ENCODE peak calls at places on chromosomes 1 and 21, in seven cellular contexts. One of them, this sample, is unnamed.
A peak's percentile ranks its signal among the peaks of the same experiment; 100 is the strongest.

GRCh38 chr1:31785020-31785946 is 21.1 kb upstream of the ADGRB2 start:
- DNase-seq in NCI-H146: no peak
- DNase-seq in GM04504: no peak
- DNase-seq in stimulated activated naive CD8-positive, alpha-beta T cell treated with anti-CD3 and anti-CD28 coated beads, Interleukin-15, Interleukin-2, amounts not matched to agents 100 U/mL and 50 U/mL, for 24 hours: no peak
- DNase-seq in anterior cingulate cortex: no peak
- DNase-seq in mucosa of descending colon: no peak
- DNase-seq in NAMALWA: peak; percentile 88
- DNase-seq in this sample: no peak

GRCh38 chr1:209743145-209743482 is 12.7 kb upstream of the TRAF3IP3 start:
- DNase-seq in NCI-H146: no peak
- DNase-seq in stimulated activated naive CD8-positive, alpha-beta T cell treated with anti-CD3 and anti-CD28 coated beads, Interleukin-15, Interleukin-2, amounts not matched to agents 100 U/mL and 50 U/mL, for 24 hours: no peak
- DNase-seq in NAMALWA: no peak
- DNase-seq in mucosa of descending colon: no peak
- DNase-seq in anterior cingulate cortex: no peak
- DNase-seq in GM04504: no peak
- DNase-seq in this sample: peak; percentile 47

GRCh38 chr1:9166289-9167235 is 37.7 kb upstream of the GPR157 start:
- DNase-seq in NAMALWA: no peak
- DNase-seq in GM04504: peak; percentile 69
- DNase-seq in mucosa of descending colon: no peak
- DNase-seq in stimulated activated naive CD8-positive, alpha-beta T cell treated with anti-CD3 and anti-CD28 coated beads, Interleukin-15, Interleukin-2, amounts not matched to agents 100 U/mL and 50 U/mL, for 24 hours: no peak
- DNase-seq in NCI-H146: no peak
- DNase-seq in anterior cingulate cortex: no peak
- DNase-seq in this sample: no peak

GRCh38 chr1:182962554-182963115 is 9.7 kb upstream of the SHCBP1L start:
- DNase-seq in NAMALWA: peak; percentile 93
- DNase-seq in NCI-H146: peak; percentile 78
- DNase-seq in GM04504: peak; percentile 82
- DNase-seq in anterior cingulate cortex: peak; percentile 34
- DNase-seq in mucosa of descending colon: peak; percentile 67
- DNase-seq in stimulated activated naive CD8-positive, alpha-beta T cell treated with anti-CD3 and anti-CD28 coated beads, Interleukin-15, Interleukin-2, amounts not matched to agents 100 U/mL and 50 U/mL, for 24 hours: peak; percentile 13
- DNase-seq in this sample: peak; percentile 66

GRCh38 chr1:26335774-26336476 is 18.0 kb downstream of the CRYBG2 start:
- DNase-seq in NAMALWA: no peak
- DNase-seq in anterior cingulate cortex: no peak
- DNase-seq in mucosa of descending colon: no peak
- DNase-seq in stimulated activated naive CD8-positive, alpha-beta T cell treated with anti-CD3 and anti-CD28 coated beads, Interleukin-15, Interleukin-2, amounts not matched to agents 100 U/mL and 50 U/mL, for 24 hours: no peak
- DNase-seq in GM04504: no peak
- DNase-seq in NCI-H146: peak; percentile 55
- DNase-seq in this sample: no peak

GRCh38 chr1:226809785-226810571 is 60.4 kb upstream of the PSEN2 start:
- DNase-seq in anterior cingulate cortex: peak; percentile 70
- DNase-seq in NCI-H146: no peak
- DNase-seq in mucosa of descending colon: no peak
- DNase-seq in NAMALWA: no peak
- DNase-seq in GM04504: no peak
- DNase-seq in stimulated activated naive CD8-positive, alpha-beta T cell treated with anti-CD3 and anti-CD28 coated beads, Interleukin-15, Interleukin-2, amounts not matched to agents 100 U/mL and 50 U/mL, for 24 hours: no peak
- DNase-seq in this sample: peak; percentile 80

GRCh38 chr1:18474559-18474958 is 6.2 kb upstream of the KLHDC7A start:
- DNase-seq in mucosa of descending colon: no peak
- DNase-seq in GM04504: no peak
- DNase-seq in stimulated activated naive CD8-positive, alpha-beta T cell treated with anti-CD3 and anti-CD28 coated beads, Interleukin-15, Interleukin-2, amounts not matched to agents 100 U/mL and 50 U/mL, for 24 hours: no peak
- DNase-seq in NAMALWA: no peak
- DNase-seq in anterior cingulate cortex: no peak
- DNase-seq in NCI-H146: no peak
- DNase-seq in this sample: no peak

GRCh38 chr1:245156041-245156735 is 1.4 kb downstream of the KIF26B start:
- DNase-seq in GM04504: no peak
- DNase-seq in stimulated activated naive CD8-positive, alpha-beta T cell treated with anti-CD3 and anti-CD28 coated beads, Interleukin-15, Interleukin-2, amounts not matched to agents 100 U/mL and 50 U/mL, for 24 hours: peak; percentile 87
- DNase-seq in NCI-H146: peak; percentile 97
- DNase-seq in mucosa of descending colon: peak; percentile 87
- DNase-seq in anterior cingulate cortex: peak; percentile 65
- DNase-seq in NAMALWA: peak; percentile 84
- DNase-seq in this sample: peak; percentile 48

GRCh38 chr21:39083377-39084008 is 99.8 kb downstream of the PSMG1 start:
- DNase-seq in anterior cingulate cortex: no peak
- DNase-seq in NCI-H146: no peak
- DNase-seq in GM04504: no peak
- DNase-seq in stimulated activated naive CD8-positive, alpha-beta T cell treated with anti-CD3 and anti-CD28 coated beads, Interleukin-15, Interleukin-2, amounts not matched to agents 100 U/mL and 50 U/mL, for 24 hours: no peak
- DNase-seq in NAMALWA: no peak
- DNase-seq in mucosa of descending colon: peak; percentile 78
- DNase-seq in this sample: no peak

GRCh38 chr1:50272923-50273322 is 150.3 kb downstream of the DMRTA2 start:
- DNase-seq in GM04504: no peak
- DNase-seq in anterior cingulate cortex: no peak
- DNase-seq in mucosa of descending colon: no peak
- DNase-seq in NCI-H146: no peak
- DNase-seq in stimulated activated naive CD8-positive, alpha-beta T cell treated with anti-CD3 and anti-CD28 coated beads, Interleukin-15, Interleukin-2, amounts not matched to agents 100 U/mL and 50 U/mL, for 24 hours: no peak
- DNase-seq in NAMALWA: no peak
- DNase-seq in this sample: no peak

GRCh38 chr1:145706282-145706681 is 886 bp downstream of the PDZK1 start:
- DNase-seq in anterior cingulate cortex: no peak
- DNase-seq in GM04504: no peak
- DNase-seq in NCI-H146: no peak
- DNase-seq in stimulated activated naive CD8-positive, alpha-beta T cell treated with anti-CD3 and anti-CD28 coated beads, Interleukin-15, Interleukin-2, amounts not matched to agents 100 U/mL and 50 U/mL, for 24 hours: no peak
- DNase-seq in NAMALWA: no peak
- DNase-seq in mucosa of descending colon: no peak
- DNase-seq in this sample: no peak

GRCh38 chr1:202317941-202318925 is 23.5 kb downstream of the UBE2T start:
- DNase-seq in mucosa of descending colon: no peak
- DNase-seq in anterior cingulate cortex: no peak
- DNase-seq in stimulated activated naive CD8-positive, alpha-beta T cell treated with anti-CD3 and anti-CD28 coated beads, Interleukin-15, Interleukin-2, amounts not matched to agents 100 U/mL and 50 U/mL, for 24 hours: no peak
- DNase-seq in NAMALWA: no peak
- DNase-seq in NCI-H146: no peak
- DNase-seq in GM04504: no peak
- DNase-seq in this sample: no peak

GRCh38 chr1:15218287-15219279 is 28.4 kb upstream of the FHAD1 start:
- DNase-seq in stimulated activated naive CD8-positive, alpha-beta T cell treated with anti-CD3 and anti-CD28 coated beads, Interleukin-15, Interleukin-2, amounts not matched to agents 100 U/mL and 50 U/mL, for 24 hours: no peak
- DNase-seq in NCI-H146: no peak
- DNase-seq in NAMALWA: peak; percentile 14
- DNase-seq in mucosa of descending colon: no peak
- DNase-seq in anterior cingulate cortex: no peak
- DNase-seq in GM04504: no peak
- DNase-seq in this sample: no peak

GRCh38 chr1:151653397-151653796 is 41.5 kb downstream of the SNX27 start:
- DNase-seq in mucosa of descending colon: no peak
- DNase-seq in NAMALWA: no peak
- DNase-seq in anterior cingulate cortex: no peak
- DNase-seq in NCI-H146: no peak
- DNase-seq in stimulated activated naive CD8-positive, alpha-beta T cell treated with anti-CD3 and anti-CD28 coated beads, Interleukin-15, Interleukin-2, amounts not matched to agents 100 U/mL and 50 U/mL, for 24 hours: no peak
- DNase-seq in GM04504: peak; percentile 24
- DNase-seq in this sample: no peak

GRCh38 chr1:149936992-149937705 is 470 bp upstream of the MTMR11 start:
- DNase-seq in NCI-H146: peak; percentile 19
- DNase-seq in mucosa of descending colon: no peak
- DNase-seq in stimulated activated naive CD8-positive, alpha-beta T cell treated with anti-CD3 and anti-CD28 coated beads, Interleukin-15, Interleukin-2, amounts not matched to agents 100 U/mL and 50 U/mL, for 24 hours: no peak
- DNase-seq in NAMALWA: no peak
- DNase-seq in anterior cingulate cortex: no peak
- DNase-seq in GM04504: no peak
- DNase-seq in this sample: no peak

GRCh38 chr1:55015731-55016620 is 17.2 kb downstream of the BSND start:
- DNase-seq in anterior cingulate cortex: no peak
- DNase-seq in GM04504: no peak
- DNase-seq in stimulated activated naive CD8-positive, alpha-beta T cell treated with anti-CD3 and anti-CD28 coated beads, Interleukin-15, Interleukin-2, amounts not matched to agents 100 U/mL and 50 U/mL, for 24 hours: no peak
- DNase-seq in NAMALWA: no peak
- DNase-seq in mucosa of descending colon: no peak
- DNase-seq in NCI-H146: no peak
- DNase-seq in this sample: no peak

GRCh38 chr1:19287436-19288185 is 959 bp downstream of the AKR7A3 start:
- DNase-seq in mucosa of descending colon: peak; percentile 84
- DNase-seq in GM04504: no peak
- DNase-seq in anterior cingulate cortex: no peak
- DNase-seq in stimulated activated naive CD8-positive, alpha-beta T cell treated with anti-CD3 and anti-CD28 coated beads, Interleukin-15, Interleukin-2, amounts not matched to agents 100 U/mL and 50 U/mL, for 24 hours: no peak
- DNase-seq in NCI-H146: no peak
- DNase-seq in NAMALWA: peak; percentile 0
- DNase-seq in this sample: no peak

GRCh38 chr1:151536499-151536898 is 3.6 kb upstream of the TUFT1 start:
- DNase-seq in stimulated activated naive CD8-positive, alpha-beta T cell treated with anti-CD3 and anti-CD28 coated beads, Interleukin-15, Interleukin-2, amounts not matched to agents 100 U/mL and 50 U/mL, for 24 hours: no peak
- DNase-seq in NCI-H146: no peak
- DNase-seq in NAMALWA: no peak
- DNase-seq in GM04504: no peak
- DNase-seq in mucosa of descending colon: no peak
- DNase-seq in anterior cingulate cortex: no peak
- DNase-seq in this sample: no peak

GRCh38 chr1:94106716-94107115 is 14.2 kb downstream of the ABCA4 start:
- DNase-seq in stimulated activated naive CD8-positive, alpha-beta T cell treated with anti-CD3 and anti-CD28 coated beads, Interleukin-15, Interleukin-2, amounts not matched to agents 100 U/mL and 50 U/mL, for 24 hours: no peak
- DNase-seq in mucosa of descending colon: no peak
- DNase-seq in NCI-H146: no peak
- DNase-seq in GM04504: no peak
- DNase-seq in anterior cingulate cortex: no peak
- DNase-seq in NAMALWA: no peak
- DNase-seq in this sample: no peak

This sample was measured in globus pallidus.